ENCODE peak calls at places on chromosomes 16 and 17, in five cellular contexts. Z, A, I, H and V are unnamed samples.

GRCh38 chr17:47692895-47693666 is 880 bp upstream of the TBKBP1 start:
- DNase-seq in A (no peak), I (no peak), Z (no peak), H (no peak), V (no peak)

GRCh38 chr16:30582611-30583340 is 2.7 kb downstream of the ZNF785 start:
- DNase-seq in I (no peak), Z (no peak), A (no peak), H (no peak), V (no peak)

GRCh38 chr17:74970395-74970794 is 2.2 kb downstream of the HID1 start:
- DNase-seq in I (no peak), Z (no peak), A (no peak), H (no peak), V (no peak)

GRCh38 chr16:87951550-87952538 is 610 bp downstream of the BANP start:
- DNase-seq in Z (no peak), H (no peak), A (no peak), I (no peak), V (peak; percentile 19)

GRCh38 chr16:1839554-1839953 is 12.5 kb downstream of the FAHD1 start:
- DNase-seq in H (no peak), I (no peak), Z (peak; percentile 16), A (no peak), V (no peak)

GRCh38 chr16:53968454-53968853 is 264.5 kb downstream of the FTO start:
- DNase-seq in A (no peak), H (no peak), I (no peak), Z (no peak), V (no peak)

GRCh38 chr17:39244016-39244599 is 18.4 kb upstream of the STAC2 start:
- DNase-seq in Z (no peak), I (no peak), A (no peak), H (no peak), V (no peak)

GRCh38 chr16:85610059-85610445 is 3.1 kb upstream of the GSE1 start:
- DNase-seq in I (no peak), A (peak; percentile 61), Z (no peak), H (no peak), V (no peak)

GRCh38 chr16:65788434-65789147 is 577.9 kb upstream of the CDH5 start:
- DNase-seq in Z (no peak), A (no peak), I (no peak), H (no peak), V (no peak)

GRCh38 chr16:1108299-1109252 is 12.5 kb upstream of the C1QTNF8 start:
- DNase-seq in A (peak; percentile 25), I (peak; percentile 73), H (no peak), Z (no peak), V (peak; percentile 16)

GRCh38 chr17:64402469-64402868 is 11.8 kb upstream of the PECAM1 start:
- DNase-seq in I (no peak), H (no peak), A (no peak), Z (no peak), V (no peak)

DNA sequence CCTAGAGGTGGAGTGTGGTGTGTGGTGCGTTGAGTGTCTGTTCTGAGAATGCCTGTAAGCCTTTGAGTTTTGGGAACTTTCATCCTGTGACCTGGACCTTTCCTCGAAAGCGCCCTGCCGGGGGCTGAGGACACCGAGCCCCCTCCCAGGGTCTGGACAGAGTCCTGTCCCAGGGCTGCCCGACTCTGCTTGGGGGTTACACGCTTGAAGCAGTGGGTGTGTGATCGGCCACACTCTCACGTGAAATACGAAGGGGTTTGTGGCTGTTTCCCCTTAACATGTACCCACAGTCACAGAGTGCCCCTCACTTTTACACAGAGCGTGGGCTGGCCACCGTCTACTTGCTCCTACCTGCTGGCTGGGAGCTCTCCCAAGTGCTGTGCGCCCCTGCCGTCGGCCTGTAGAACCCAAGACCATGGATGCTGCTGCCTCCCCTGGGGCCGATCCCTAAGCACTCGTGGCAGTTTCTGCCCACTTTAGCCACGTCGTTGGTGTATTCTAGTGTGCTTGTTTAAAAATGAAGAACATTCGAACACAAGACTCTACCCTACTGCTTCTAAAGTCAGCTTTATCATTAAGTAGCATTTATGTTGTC is 6.8 kb downstream of the ZNF750 start:
- DNase-seq in I (no peak), Z (no peak), A (no peak), H (no peak), V (no peak)
- H3K27ac ChIP-seq in I (no peak overlapping the region), Z (no peak overlapping the region), A (no peak overlapping the region), H (no peak overlapping the region), V (peak overlapping the region; percentile 97)

DNA sequence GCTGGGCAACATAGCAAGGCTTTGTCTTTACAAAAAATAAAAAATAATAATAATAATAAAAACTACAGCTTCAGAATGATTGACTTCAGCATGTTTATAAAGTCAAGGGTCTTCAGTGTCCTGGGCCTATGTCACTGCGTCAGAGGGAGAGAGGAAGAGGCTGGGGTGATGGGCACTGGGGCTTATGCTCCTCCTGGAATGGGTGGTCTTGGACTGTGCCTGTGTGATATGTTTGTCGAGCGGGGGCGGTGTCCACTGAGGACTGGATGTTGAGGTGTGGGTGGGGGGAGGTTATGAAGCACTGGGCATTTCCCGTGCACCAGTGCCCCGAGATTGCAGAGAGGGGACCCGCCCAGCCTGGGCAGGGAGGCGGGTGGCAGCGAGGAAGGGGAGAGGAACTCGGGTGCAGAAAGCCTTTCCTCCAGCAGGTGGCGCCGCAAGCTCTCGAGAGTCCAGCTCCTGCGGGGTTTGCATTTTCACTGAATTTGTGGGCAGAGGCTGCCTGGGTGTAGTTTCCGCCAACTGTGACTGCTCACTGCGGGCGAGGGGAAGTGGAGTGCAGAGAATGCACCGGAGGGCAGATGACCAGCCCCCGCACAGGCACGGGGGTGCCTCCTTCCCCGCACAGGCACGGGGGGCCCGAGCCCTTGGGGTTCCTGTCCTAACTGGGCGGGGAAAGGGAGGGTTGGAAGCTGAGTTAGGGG is 190.5 kb downstream of the SEC14L1 start:
- DNase-seq in Z (peak; percentile 81), A (peak; percentile 90), I (peak; percentile 85), H (peak; percentile 82), V (peak; percentile 81)
- H3K27ac ChIP-seq in Z (peak overlapping the region; percentile 25), A (peak overlapping the region; percentile 61), I (no peak overlapping the region), H (no peak overlapping the region), V (peak overlapping the region; percentile 100)

DNA sequence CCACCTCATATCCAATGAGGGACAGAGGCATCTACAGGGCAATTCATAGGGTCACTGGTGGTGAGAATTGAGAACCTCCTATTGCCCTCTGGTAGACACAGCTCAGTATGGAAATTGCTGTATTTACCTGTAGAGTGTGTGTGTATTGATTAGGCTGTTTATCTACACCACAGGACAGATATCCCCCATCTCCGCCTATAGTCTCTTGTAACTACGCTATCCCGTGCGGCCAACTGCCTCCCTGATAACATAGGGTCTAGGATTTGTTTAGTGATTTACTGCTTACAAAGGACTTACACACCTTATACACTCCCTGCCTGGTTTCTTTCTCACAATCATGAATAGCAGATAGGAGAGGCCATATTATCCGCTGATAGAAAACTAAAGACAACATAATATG is 1.7 kb upstream of the STAT3 start:
- DNase-seq in I (no peak), H (no peak), A (no peak), Z (no peak), V (no peak)
- H3K27ac ChIP-seq in I (no peak overlapping the region), H (no peak overlapping the region), A (peak overlapping the region; percentile 98), Z (no peak overlapping the region), V (no peak overlapping the region)

DNA sequence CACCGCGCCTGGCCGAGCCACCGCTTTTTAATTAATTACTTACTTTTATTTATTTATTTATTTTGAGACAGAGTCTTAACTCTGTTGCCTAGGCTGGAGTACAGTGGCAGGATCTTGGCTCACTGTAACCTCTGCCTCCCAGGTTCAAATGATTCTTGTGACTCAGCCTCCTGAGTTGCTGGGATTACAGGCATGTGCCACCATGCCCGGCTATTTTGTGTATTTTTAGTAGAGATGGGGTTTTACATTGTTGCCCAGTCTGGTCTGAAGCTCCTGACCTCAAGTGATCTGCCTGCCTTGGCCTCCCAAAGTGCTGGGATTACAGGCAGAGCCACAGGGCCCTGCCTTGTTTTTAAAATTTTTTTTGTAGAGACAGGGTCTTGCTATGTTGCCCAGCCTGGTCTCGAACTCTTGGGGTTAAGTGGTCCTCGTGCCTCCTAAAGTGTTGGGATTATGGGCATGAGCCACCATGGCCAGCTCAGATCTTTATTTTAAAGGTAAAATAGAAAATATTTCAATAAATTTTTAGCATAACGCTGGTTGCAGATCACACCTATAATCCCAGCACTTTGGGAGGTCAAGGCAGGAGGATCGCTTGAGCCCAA is 18.3 kb upstream of the NUDT16L1 start:
- DNase-seq in I (no peak), Z (no peak), A (no peak), H (no peak), V (no peak)
- H3K27ac ChIP-seq in I (no peak overlapping the region), Z (peak overlapping the region; percentile 81), A (no peak overlapping the region), H (no peak overlapping the region), V (peak overlapping the region; percentile 99)

GRCh38 chr16:68355447-68356248 is 44.8 kb downstream of the PRMT7 start:
- DNase-seq in Z (no peak), I (no peak), A (no peak), H (no peak), V (no peak)
- H3K27ac ChIP-seq in Z (peak overlapping the region; percentile 41), I (no peak overlapping the region), A (no peak overlapping the region), H (no peak overlapping the region), V (no peak overlapping the region)

GRCh38 chr17:60676758-60677307 is 818 bp upstream of the BCAS3 start:
- DNase-seq in I (no peak), Z (no peak), A (no peak), H (no peak), V (no peak)
- H3K27ac ChIP-seq in I (peak overlapping the region; percentile 95), Z (peak overlapping the region; percentile 52), A (peak overlapping the region; percentile 85), H (peak overlapping the region; percentile 75), V (peak overlapping the region; percentile 77)

DNA sequence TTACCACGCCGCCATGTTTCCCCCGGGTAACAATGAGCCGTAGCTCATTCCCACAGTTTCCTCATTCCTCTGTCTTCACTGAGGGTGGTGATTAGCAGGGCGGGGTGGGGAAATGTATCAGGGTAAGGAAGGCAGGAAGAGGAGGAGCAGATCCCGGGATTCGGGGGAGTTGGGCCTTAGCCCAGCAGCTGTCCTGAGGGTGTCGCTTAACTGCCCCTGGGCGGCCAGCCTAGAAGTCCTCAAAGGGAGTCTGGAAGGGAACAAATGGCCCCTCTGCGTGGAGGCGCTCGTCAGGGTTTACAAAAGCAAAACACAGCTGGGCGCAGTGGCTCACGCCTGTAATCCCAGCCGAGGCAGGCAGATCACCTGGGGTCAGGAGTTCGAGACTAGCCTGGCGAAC is 14.3 kb downstream of the MLYCD start:
- DNase-seq in Z (no peak), I (no peak), A (no peak), H (no peak), V (no peak)
- H3K27ac ChIP-seq in Z (no peak overlapping the region), I (no peak overlapping the region), A (no peak overlapping the region), H (no peak overlapping the region), V (no peak overlapping the region)

DNA sequence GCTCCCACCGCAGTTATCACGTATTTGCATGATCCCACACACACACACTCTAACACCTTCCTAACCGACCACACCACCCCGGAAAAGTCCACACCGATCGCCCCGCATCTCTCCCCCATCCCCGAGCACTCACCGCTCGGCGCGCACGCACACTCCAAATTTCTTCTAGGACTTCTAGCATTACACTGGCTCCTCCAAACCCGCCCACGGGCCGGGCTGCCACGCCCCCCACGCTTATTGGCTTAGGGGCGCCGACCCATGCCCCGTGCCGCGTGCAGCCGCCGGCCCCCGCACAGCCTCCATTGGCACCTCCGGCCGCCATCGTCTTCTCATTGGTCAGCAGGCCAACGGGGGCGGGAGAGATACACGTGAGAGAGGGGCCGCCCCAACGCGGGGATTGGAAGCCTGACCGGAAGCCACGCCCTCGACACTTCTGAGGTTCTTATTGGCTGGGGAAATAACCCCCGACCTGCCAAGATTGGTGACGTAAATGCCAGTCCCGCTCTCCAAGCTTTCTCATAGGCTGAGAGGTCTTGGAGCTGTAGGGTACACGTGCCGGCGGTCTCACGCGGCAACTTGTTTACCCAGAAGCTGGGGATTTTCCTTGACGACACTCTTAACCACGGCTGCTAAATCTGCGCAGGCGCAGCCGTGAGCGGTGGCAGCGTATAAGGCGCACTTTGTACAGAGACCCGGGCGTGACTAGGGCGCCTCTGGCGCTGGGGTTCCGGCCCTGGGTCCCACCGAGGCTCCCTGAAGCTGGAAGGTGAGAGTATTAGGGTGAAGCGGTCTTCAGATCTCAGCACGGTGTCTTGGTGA is 4.2 kb upstream of the PER1 start:
- DNase-seq in I (peak; percentile 100), Z (peak; percentile 94), A (peak; percentile 100), H (peak; percentile 100), V (peak; percentile 100)
- H3K27ac ChIP-seq in I (peak overlapping the region; percentile 99), Z (peak overlapping the region; percentile 75), A (peak overlapping the region; percentile 100), H (peak overlapping the region; percentile 96), V (peak overlapping the region; percentile 98)